ENCODE peak calls at places on chromosomes 7 and 10, in six cellular contexts. One of them, this sample, is unnamed.

GRCh38 chr7:132402751-132403245 is 173.5 kb downstream of the PLXNA4 start:
- DNase-seq in IMR-90: no peak
- DNase-seq in neuronal stem cell: no peak
- DNase-seq in mesenchymal stem cell: no peak
- DNase-seq in trophoblast cell: no peak
- DNase-seq in H9: no peak
- DNase-seq in this sample: no peak

GRCh38 chr10:122257041-122257440 is 14.1 kb upstream of the BTBD16 start:
- DNase-seq in IMR-90: no peak
- DNase-seq in neuronal stem cell: no peak
- DNase-seq in trophoblast cell: no peak
- DNase-seq in mesenchymal stem cell: no peak
- DNase-seq in H9: no peak
- DNase-seq in this sample: no peak

GRCh38 chr7:135333196-135333595 is 99.6 kb downstream of the STRA8 start:
- DNase-seq in mesenchymal stem cell: no peak
- DNase-seq in IMR-90: peak
- DNase-seq in neuronal stem cell: no peak
- DNase-seq in trophoblast cell: no peak
- DNase-seq in H9: no peak
- DNase-seq in this sample: no peak

GRCh38 chr7:101815826-101816488 is 1.5 kb upstream of the CUX1 start:
- DNase-seq in trophoblast cell: peak
- DNase-seq in neuronal stem cell: peak
- DNase-seq in IMR-90: peak
- DNase-seq in mesenchymal stem cell: peak
- DNase-seq in H9: peak
- DNase-seq in this sample: peak

GRCh38 chr7:142319970-142320369 is 62.1 kb upstream of the PRSS58 start:
- DNase-seq in mesenchymal stem cell: no peak
- DNase-seq in neuronal stem cell: no peak
- DNase-seq in IMR-90: no peak
- DNase-seq in H9: peak
- DNase-seq in trophoblast cell: no peak
- DNase-seq in this sample: peak

GRCh38 chr10:36759111-36759805 is 366.1 kb upstream of the ANKRD30A start:
- DNase-seq in mesenchymal stem cell: peak
- DNase-seq in trophoblast cell: no peak
- DNase-seq in IMR-90: peak
- DNase-seq in H9: no peak
- DNase-seq in neuronal stem cell: no peak
- DNase-seq in this sample: no peak

GRCh38 chr7:112080441-112080840 is 125.8 kb downstream of the DOCK4 start:
- DNase-seq in trophoblast cell: peak
- DNase-seq in IMR-90: peak
- DNase-seq in mesenchymal stem cell: peak
- DNase-seq in neuronal stem cell: no peak
- DNase-seq in H9: no peak
- DNase-seq in this sample: peak

GRCh38 chr7:116776610-116777289 is 85.6 kb upstream of the CAPZA2 start:
- DNase-seq in neuronal stem cell: no peak
- DNase-seq in H9: no peak
- DNase-seq in IMR-90: peak
- DNase-seq in mesenchymal stem cell: peak
- DNase-seq in trophoblast cell: no peak
- DNase-seq in this sample: no peak

GRCh38 chr7:108138911-108139310 is 8.8 kb upstream of the LAMB4 start:
- DNase-seq in mesenchymal stem cell: no peak
- DNase-seq in IMR-90: no peak
- DNase-seq in neuronal stem cell: no peak
- DNase-seq in trophoblast cell: no peak
- DNase-seq in H9: no peak
- DNase-seq in this sample: no peak

GRCh38 chr7:2525161-2525930 is 5.8 kb downstream of the LFNG start:
- DNase-seq in H9: no peak
- DNase-seq in neuronal stem cell: no peak
- DNase-seq in IMR-90: no peak
- DNase-seq in mesenchymal stem cell: no peak
- DNase-seq in trophoblast cell: peak
- DNase-seq in this sample: no peak
- H2BK120ac ChIP-seq in H9: no peak
- H2BK120ac ChIP-seq in neuronal stem cell: peak
- H2BK120ac ChIP-seq in IMR-90: no peak
- H2BK120ac ChIP-seq in mesenchymal stem cell: no peak
- H2BK120ac ChIP-seq in trophoblast cell: no peak
- H2BK120ac ChIP-seq in this sample: no peak

DNA sequence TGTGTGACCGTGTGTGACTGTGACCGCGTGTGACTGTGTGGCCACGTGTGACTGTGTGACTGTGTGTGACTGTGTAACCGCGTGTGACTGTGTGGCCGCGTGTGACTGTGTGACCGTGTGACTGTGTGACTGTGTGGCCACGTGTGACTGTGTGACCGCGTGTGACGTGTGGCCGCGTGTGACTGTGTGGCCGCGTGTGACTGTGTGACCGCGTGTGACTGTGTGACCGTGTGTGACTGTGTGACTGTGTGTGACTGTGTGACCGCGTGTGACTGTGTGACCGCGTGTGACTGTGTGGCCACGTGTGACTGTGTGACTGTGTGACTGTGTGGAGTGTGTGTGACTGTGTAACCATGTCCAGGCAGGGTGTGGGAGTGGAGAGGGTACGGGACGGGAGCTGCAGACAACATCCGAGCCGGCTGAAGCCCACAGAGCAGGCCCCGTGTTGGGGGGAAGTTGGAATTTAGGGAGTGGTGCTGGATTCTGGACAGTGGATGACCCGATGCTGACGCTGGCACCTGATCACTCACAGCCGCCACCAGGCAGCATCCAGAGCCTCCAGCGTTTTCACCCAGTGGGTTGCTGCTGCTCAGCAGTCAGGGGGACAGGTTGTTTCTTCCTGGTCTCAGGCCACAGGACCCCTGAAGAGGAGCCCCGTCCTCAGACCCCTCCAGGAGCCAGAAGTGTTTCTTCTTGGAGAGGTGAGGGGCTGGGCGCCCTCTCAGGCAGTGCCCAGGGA is 503.5 kb downstream of the DNAJB6 start:
- DNase-seq in neuronal stem cell: no peak
- DNase-seq in mesenchymal stem cell: no peak
- DNase-seq in IMR-90: no peak
- DNase-seq in H9: no peak
- DNase-seq in trophoblast cell: no peak
- DNase-seq in this sample: no peak
- H2AK5ac ChIP-seq in neuronal stem cell: peak
- H2AK5ac ChIP-seq in mesenchymal stem cell: no peak
- H2AK5ac ChIP-seq in IMR-90: no peak
- H2AK5ac ChIP-seq in H9: no peak
- H2AK5ac ChIP-seq in trophoblast cell: no peak
- H2AK5ac ChIP-seq in this sample: no peak

DNA sequence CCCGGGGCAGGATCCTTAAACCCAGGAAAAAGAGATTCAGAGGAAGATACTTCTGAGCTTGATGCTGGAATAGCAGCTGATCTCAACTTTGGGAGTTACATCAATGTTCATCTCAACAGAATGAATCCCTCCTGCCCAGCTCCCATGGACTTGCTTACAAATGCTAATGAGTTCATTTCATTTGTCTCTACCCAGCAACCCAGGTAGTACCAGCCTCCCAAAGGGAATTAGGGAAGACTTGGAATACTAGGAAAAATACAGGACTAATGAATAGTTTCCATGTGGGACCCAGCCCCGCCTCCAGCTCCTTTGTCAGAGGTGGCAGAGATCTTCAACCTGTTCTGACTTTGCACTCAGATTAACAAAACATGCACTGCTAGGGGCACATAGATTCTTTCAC is 22.1 kb upstream of the TCF7L2 start:
- DNase-seq in IMR-90: no peak
- DNase-seq in neuronal stem cell: no peak
- DNase-seq in trophoblast cell: no peak
- DNase-seq in mesenchymal stem cell: no peak
- DNase-seq in H9: no peak
- DNase-seq in this sample: no peak
- H2BK120ac ChIP-seq in IMR-90: no peak
- H2BK120ac ChIP-seq in neuronal stem cell: no peak
- H2BK120ac ChIP-seq in trophoblast cell: no peak
- H2BK120ac ChIP-seq in mesenchymal stem cell: no peak
- H2BK120ac ChIP-seq in H9: no peak
- H2BK120ac ChIP-seq in this sample: no peak

DNA sequence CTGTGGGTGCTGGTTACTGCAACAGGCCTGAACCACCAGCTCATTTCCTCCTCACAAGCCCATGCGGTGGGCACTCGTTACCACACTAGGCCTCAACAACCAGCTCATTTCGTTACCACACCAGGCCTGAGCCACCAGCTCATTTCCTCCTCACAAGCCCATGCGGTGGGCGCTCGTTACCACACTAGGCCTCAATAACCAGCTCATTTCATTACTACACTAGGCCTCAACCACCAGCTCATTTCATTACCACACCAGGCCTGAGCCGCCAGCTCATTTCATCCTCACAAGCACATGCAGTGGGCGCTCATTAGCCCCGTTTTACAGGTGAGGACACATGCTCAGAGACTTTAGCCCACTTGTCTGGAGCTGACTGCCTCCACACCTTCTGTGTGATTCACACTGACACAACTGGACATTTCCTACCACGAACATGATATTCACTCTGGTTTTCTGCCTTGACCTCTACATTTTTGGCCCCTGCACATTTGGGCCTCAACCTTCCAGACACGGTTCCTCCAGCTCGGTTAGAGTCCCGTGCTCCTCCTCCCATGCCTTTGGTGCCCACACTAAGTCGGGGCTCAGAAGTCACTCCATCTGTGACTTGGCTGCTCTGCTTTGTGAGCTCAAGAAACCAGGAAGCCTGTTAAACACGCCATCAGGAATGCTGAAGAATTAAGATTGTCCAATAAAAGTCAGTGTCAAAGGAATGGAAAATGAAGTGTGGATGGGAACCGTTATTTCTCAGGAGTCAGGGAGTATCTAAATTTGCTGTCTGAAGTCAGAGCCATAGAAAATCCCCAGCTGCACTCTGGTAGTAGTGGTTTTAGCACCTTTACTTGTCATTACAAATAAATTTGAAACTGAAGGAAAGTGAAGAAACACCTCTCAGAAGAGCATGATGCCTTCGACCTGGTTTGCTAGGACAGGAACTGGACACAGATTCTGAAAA is 55.8 kb upstream of the LANCL2 start:
- DNase-seq in H9: no peak
- DNase-seq in IMR-90: no peak
- DNase-seq in trophoblast cell: no peak
- DNase-seq in neuronal stem cell: no peak
- DNase-seq in mesenchymal stem cell: no peak
- DNase-seq in this sample: no peak
- H2AK5ac ChIP-seq in H9: no peak
- H2AK5ac ChIP-seq in IMR-90: peak
- H2AK5ac ChIP-seq in trophoblast cell: peak
- H2AK5ac ChIP-seq in neuronal stem cell: no peak
- H2AK5ac ChIP-seq in mesenchymal stem cell: no peak
- H2AK5ac ChIP-seq in this sample: no peak

DNA sequence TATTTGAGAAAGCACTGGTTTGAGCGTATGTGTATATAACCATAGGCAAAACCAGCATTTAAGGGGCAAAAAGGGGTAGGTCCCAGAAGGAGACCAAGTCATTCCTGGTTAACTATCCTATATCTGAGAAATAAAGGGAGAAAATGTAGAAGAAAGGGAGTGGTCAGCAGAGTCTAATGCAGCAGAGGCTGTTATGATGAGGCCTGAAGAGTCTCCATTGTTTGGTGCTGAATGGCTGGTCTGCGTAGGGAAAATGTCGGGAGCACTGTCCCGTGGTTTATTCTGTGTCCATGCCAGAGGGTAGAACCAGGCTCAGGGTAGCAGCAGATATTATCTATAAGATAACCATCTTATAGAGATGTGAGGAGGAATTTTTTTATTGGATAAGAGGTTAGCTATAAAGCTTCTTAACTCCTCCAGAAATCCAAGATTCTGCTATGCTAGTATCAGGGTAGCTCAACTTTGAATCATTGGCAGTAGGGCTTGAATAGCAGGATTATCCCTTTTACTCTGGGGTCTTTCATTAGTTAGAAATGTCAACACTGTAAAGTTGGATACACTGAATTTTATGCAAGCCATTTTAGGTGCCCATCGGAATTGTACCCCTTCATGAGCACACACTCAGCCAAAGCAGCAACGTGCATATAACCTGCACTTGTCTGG is 312.1 kb upstream of the FZD1 start:
- DNase-seq in mesenchymal stem cell: no peak
- DNase-seq in trophoblast cell: no peak
- DNase-seq in H9: no peak
- DNase-seq in neuronal stem cell: no peak
- DNase-seq in IMR-90: no peak
- DNase-seq in this sample: no peak
- H2BK120ac ChIP-seq in mesenchymal stem cell: no peak
- H2BK120ac ChIP-seq in trophoblast cell: no peak
- H2BK120ac ChIP-seq in H9: peak
- H2BK120ac ChIP-seq in neuronal stem cell: no peak
- H2BK120ac ChIP-seq in IMR-90: no peak
- H2BK120ac ChIP-seq in this sample: no peak

DNA sequence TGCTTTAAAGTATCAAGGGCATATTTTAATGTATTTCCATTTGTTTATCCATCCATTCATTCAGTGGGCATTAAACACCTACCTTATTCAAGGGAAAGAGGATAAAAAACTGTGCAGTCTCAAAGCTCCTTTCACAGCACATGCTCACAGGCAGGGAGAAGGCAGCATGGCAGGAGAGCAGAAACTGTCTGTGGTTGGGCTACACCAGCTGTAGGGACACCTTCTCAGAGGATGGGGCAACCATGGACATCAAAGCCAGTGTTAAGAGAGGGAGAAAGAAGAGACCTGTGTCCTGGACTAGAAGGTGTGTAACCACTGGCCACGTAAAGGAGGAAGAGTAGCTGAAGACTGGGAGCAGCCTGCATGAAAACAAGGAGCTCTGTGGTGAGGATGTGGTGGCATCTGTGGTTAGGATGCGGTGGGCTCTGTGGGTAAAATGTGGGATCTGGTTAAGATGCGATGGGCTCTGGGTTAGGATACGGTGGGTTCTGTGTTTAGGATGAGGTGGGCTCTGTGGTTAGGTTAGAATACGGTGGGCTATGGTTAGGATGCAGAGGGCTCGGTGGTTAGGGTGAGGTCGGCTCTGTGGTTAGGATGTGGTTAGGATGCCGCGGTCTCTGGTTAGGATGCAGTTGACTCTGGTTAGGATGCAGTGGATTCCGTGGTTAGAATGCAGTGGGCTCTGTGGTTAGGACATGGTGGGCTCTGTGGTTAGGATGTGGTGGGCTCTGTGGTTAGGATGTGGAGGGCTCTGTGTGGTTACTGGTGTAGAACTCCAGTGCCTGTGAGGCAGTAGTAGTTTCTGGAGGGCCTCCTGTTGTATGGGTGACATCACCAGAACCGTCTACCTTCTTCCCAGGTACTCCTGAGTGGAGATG is 197.5 kb downstream of the WDR37 start:
- DNase-seq in trophoblast cell: no peak
- DNase-seq in H9: no peak
- DNase-seq in mesenchymal stem cell: no peak
- DNase-seq in neuronal stem cell: no peak
- DNase-seq in IMR-90: no peak
- DNase-seq in this sample: no peak
- H2AK5ac ChIP-seq in trophoblast cell: no peak
- H2AK5ac ChIP-seq in H9: no peak
- H2AK5ac ChIP-seq in mesenchymal stem cell: no peak
- H2AK5ac ChIP-seq in neuronal stem cell: no peak
- H2AK5ac ChIP-seq in IMR-90: no peak
- H2AK5ac ChIP-seq in this sample: no peak